ENCODE peak calls at places on chromosome 13, in four cellular contexts. H is effector memory CD4-positive, alpha-beta T cell; O is NCI-H2029; V is stimulated activated CD8-positive, alpha-beta memory T cell treated with anti-CD3 and anti-CD28 coated beads, Interleukin-15, amount 100 ng/mL, for 24 hours. C is an unnamed sample.

GRCh38 chr13:43407023-43407581 is 379.7 kb downstream of the ENOX1 start:
- DNase-seq in H (no peak), O (no peak), V (no peak), C (no peak)

GRCh38 chr13:94408300-94409036 is 71.0 kb downstream of the DCT start:
- DNase-seq in H (no peak), O (no peak), V (no peak), C (no peak)

GRCh38 chr13:30312859-30313258 is 5.5 kb upstream of the KATNAL1 start:
- DNase-seq in H (no peak), O (no peak), V (no peak), C (no peak)

GRCh38 chr13:44064376-44064775 is 184.7 kb downstream of the LACC1 start:
- DNase-seq in H (no peak), O (no peak), V (no peak), C (no peak)

GRCh38 chr13:99351772-99352171 is 44.6 kb upstream of the GPR183 start:
- DNase-seq in H (no peak), O (no peak), V (no peak), C (no peak)

GRCh38 chr13:113124211-113125025 is 1.8 kb downstream of the F10 start:
- DNase-seq in H (no peak), O (no peak), V (no peak), C (no peak)

GRCh38 chr13:52141299-52141698 is 12.4 kb upstream of the NEK5 start:
- DNase-seq in H (no peak), O (no peak), V (no peak), C (no peak)

GRCh38 chr13:36357692-36358091 is 11.5 kb upstream of the SPART start:
- DNase-seq in H (no peak), O (no peak), V (no peak), C (no peak)

GRCh38 chr13:95156208-95156607 is 145.0 kb downstream of the ABCC4 start:
- DNase-seq in H (no peak), O (no peak), V (no peak), C (no peak)

GRCh38 chr13:46751811-46752635 is 44.9 kb downstream of the ESD start:
- DNase-seq in H (peak), O (no peak), V (peak), C (no peak)